ENCODE peak calls at places on chromosome 14, in five cellular contexts. V is left ventricle myocardium inferior; Z is OCI-M1; S is HCEC 1CT; H is activated CD4-positive, alpha-beta T cell treated with anti-CD3 and anti-CD28 coated beads for 1 hour. Y is an unnamed sample.

GRCh38 chr14:94952097-94952496 is 182.2 kb upstream of the GSC start:
- DNase-seq in V (no peak), H (no peak), S (no peak), Z (no peak), Y (no peak)

GRCh38 chr14:100709956-100710284 is 16.8 kb upstream of the DLK1 start:
- DNase-seq in S (no peak), V (no peak), H (no peak), Z (no peak), Y (no peak)

GRCh38 chr14:60632257-60632656 is 17.0 kb downstream of the SIX1 start:
- DNase-seq in S (no peak), Z (no peak), H (no peak), V (no peak), Y (no peak)

GRCh38 chr14:103071544-103072251 is 12.3 kb upstream of the LBHD2 start:
- DNase-seq in H (no peak), Z (no peak), V (no peak), S (no peak), Y (no peak)

GRCh38 chr14:45252356-45253069 is 489 bp downstream of the MIS18BP1 start:
- DNase-seq in V (no peak), H (no peak), Z (peak), S (no peak), Y (no peak)

GRCh38 chr14:24887623-24888304 is 162.2 kb downstream of the STXBP6 start:
- DNase-seq in Z (peak), V (no peak), H (no peak), S (no peak), Y (no peak)

GRCh38 chr14:34247605-34248004 is 214.4 kb downstream of the SPTSSA start:
- DNase-seq in Z (no peak), V (no peak), S (no peak), H (no peak), Y (no peak)

GRCh38 chr14:79411403-79412174 is 799.7 kb downstream of the DIO2 start:
- DNase-seq in S (peak), Z (no peak), H (no peak), V (no peak), Y (no peak)

GRCh38 chr14:76257111-76257803 is 105.5 kb downstream of the GPATCH2L start:
- DNase-seq in H (no peak), S (no peak), Z (peak), V (no peak), Y (no peak)

GRCh38 chr14:58668848-58669480 is 31.2 kb downstream of the DACT1 start:
- DNase-seq in S (no peak), V (no peak), H (no peak), Z (no peak), Y (no peak)

GRCh38 chr14:104445086-104445485 is 134.5 kb upstream of the C14orf180 start:
- DNase-seq in Z (no peak), V (no peak), H (no peak), S (no peak), Y (no peak)

GRCh38 chr14:72904840-72905561 is 11.1 kb upstream of the DPF3 start:
- DNase-seq in S (peak), V (peak), Z (peak), H (peak), Y (peak)

GRCh38 chr14:22607291-22607690 is 9.2 kb downstream of the ABHD4 start:
- DNase-seq in Z (no peak), V (no peak), H (no peak), S (no peak), Y (no peak)

GRCh38 chr14:92960706-92961566 is 38.0 kb downstream of the CHGA start:
- DNase-seq in H (no peak), V (peak), Z (no peak), S (peak), Y (no peak)

GRCh38 chr14:50599700-50600444 is 39.9 kb downstream of the ATL1 start:
- DNase-seq in Z (peak), V (no peak), H (no peak), S (peak), Y (no peak)

GRCh38 chr14:46063872-46064271 is 587.7 kb downstream of the RPL10L start:
- DNase-seq in Z (no peak), V (no peak), S (no peak), H (no peak), Y (no peak)

GRCh38 chr14:100593751-100594624 is 6.8 kb upstream of the BEGAIN start:
- DNase-seq in Z (no peak), S (no peak), H (no peak), V (peak), Y (no peak)

GRCh38 chr14:101222362-101223090 is 319.0 kb upstream of the RTL1 start:
- DNase-seq in S (no peak), Z (no peak), H (no peak), V (no peak), Y (no peak)

GRCh38 chr14:22715186-22715812 is 51.2 kb upstream of the OXA1L start:
- DNase-seq in Z (no peak), V (no peak), H (no peak), S (no peak), Y (no peak)

GRCh38 chr14:69091695-69092094 is 61.2 kb downstream of the DCAF5 start:
- DNase-seq in V (no peak), Z (no peak), S (no peak), H (no peak), Y (no peak)

GRCh38 chr14:74618078-74618952 is 6.3 kb upstream of the LTBP2 start:
- DNase-seq in H (peak), S (peak), Z (peak), V (no peak), Y (no peak)

GRCh38 chr14:73785336-73785833 is 66.2 kb upstream of the PTGR2 start:
- DNase-seq in Z (peak), V (no peak), S (peak), H (no peak), Y (no peak)

GRCh38 chr14:103108749-103109207 is 14.3 kb downstream of the EXOC3L4 start:
- DNase-seq in Z (no peak), S (peak), H (no peak), V (no peak), Y (no peak)

GRCh38 chr14:102951799-102952198 is 29.3 kb downstream of the AMN start:
- DNase-seq in Z (no peak), V (no peak), H (no peak), S (no peak), Y (no peak)

GRCh38 chr14:94388027-94388895 is at the start of gene SERPINA1:
- DNase-seq in V (no peak), S (no peak), H (no peak), Z (no peak), Y (no peak)

GRCh38 chr14:67416085-67416484 is 4.1 kb upstream of the PLEK2 start:
- DNase-seq in Z (peak), H (no peak), S (no peak), V (no peak), Y (no peak)

GRCh38 chr14:102848830-102849521 is 71.7 kb downstream of the TRAF3 start:
- DNase-seq in Z (no peak), H (no peak), S (peak), V (peak), Y (peak)

GRCh38 chr14:99064262-99064954 is 207.6 kb downstream of the BCL11B start:
- DNase-seq in V (no peak), Z (no peak), H (no peak), S (no peak), Y (no peak)

GRCh38 chr14:75369506-75369905 is 58.3 kb upstream of the JDP2 start:
- DNase-seq in S (no peak), Z (no peak), V (peak), H (no peak), Y (no peak)

GRCh38 chr14:68374682-68375081 is 418.2 kb downstream of the ZFP36L1 start:
- DNase-seq in Z (no peak), V (no peak), S (no peak), H (no peak), Y (no peak)

GRCh38 chr14:21704340-21704737 is 30.7 kb upstream of the OR4E1 start:
- DNase-seq in Z (no peak), S (no peak), V (no peak), H (no peak), Y (no peak)

GRCh38 chr14:95003099-95003960 is 154.0 kb downstream of the DICER1 start:
- DNase-seq in S (no peak), Z (no peak), H (no peak), V (no peak), Y (no peak)

GRCh38 chr14:31118892-31119291 is 88.7 kb downstream of the HECTD1 start:
- DNase-seq in V (no peak), Z (no peak), H (no peak), S (no peak), Y (no peak)

GRCh38 chr14:61103541-61104339 is 122.7 kb downstream of the SLC38A6 start:
- DNase-seq in Z (no peak), V (no peak), S (peak), H (no peak), Y (no peak)

GRCh38 chr14:61498811-61499210 is 177.4 kb downstream of the PRKCH start:
- DNase-seq in Z (peak), S (peak), H (no peak), V (no peak), Y (no peak)